ENCODE peak calls at places on chromosomes 5 and 9, in nine cellular contexts. L is HCT116, S is transverse colon, Y is breast epithelium, O is spleen, J is GM12878, Q is K562, D is endothelial cell of umbilical vein, N is stomach. K is an unnamed sample.

GRCh38 chr5:170513856-170514255 is 10.0 kb downstream of the KCNIP1 start:
- DNase-seq in Y (no peak), S (no peak), O (no peak), J (no peak), D (no peak), Q (no peak), N (no peak), L (no peak), K (no peak)

GRCh38 chr5:34694012-34694411 is 37.9 kb downstream of the RAI14 start:
- DNase-seq in Y (no peak), O (no peak), L (no peak), J (no peak), Q (no peak), D (no peak), S (no peak), N (no peak), K (no peak)

GRCh38 chr9:132487351-132487791 is 77.4 kb downstream of the CFAP77 start:
- DNase-seq in Q (no peak), L (no peak), J (no peak), N (no peak), D (no peak), Y (no peak), S (no peak), O (no peak), K (no peak)

GRCh38 chr9:2015581-2016410 is 649 bp downstream of the SMARCA2 start:
- DNase-seq in Y (peak), N (peak), J (no peak), O (peak), D (peak), Q (peak), S (peak), L (no peak), K (peak)

GRCh38 chr9:131727795-131728545 is 11.9 kb downstream of the RAPGEF1 start:
- DNase-seq in S (no peak), D (peak), J (peak), N (no peak), Q (no peak), O (no peak), Y (no peak), L (no peak), K (no peak)

GRCh38 chr5:65482280-65482726 is 583 bp upstream of the ADAMTS6 start:
- DNase-seq in Q (no peak), D (peak), O (no peak), J (no peak), L (no peak), N (no peak), Y (no peak), S (no peak), K (no peak)

GRCh38 chr9:129995409-129996160 is 47.4 kb downstream of the FNBP1 start:
- DNase-seq in O (no peak), J (no peak), D (peak), L (no peak), Q (peak), S (no peak), N (no peak), Y (no peak), K (no peak)

GRCh38 chr5:181280251-181280762 is 19.4 kb upstream of the TRIM52 start:
- DNase-seq in O (no peak), Y (no peak), J (no peak), Q (peak), L (no peak), D (no peak), S (no peak), N (no peak), K (no peak)

GRCh38 chr9:136059851-136060670 is 35.0 kb downstream of the NACC2 start:
- DNase-seq in D (no peak), J (no peak), O (peak), Y (no peak), N (no peak), Q (no peak), S (no peak), L (no peak), K (peak)

GRCh38 chr9:106696804-106697203 is 166.2 kb upstream of the ZNF462 start:
- DNase-seq in O (no peak), D (no peak), Y (no peak), L (no peak), S (no peak), J (no peak), Q (no peak), N (no peak), K (no peak)

GRCh38 chr9:98807070-98807810 is at the start of gene GALNT12:
- DNase-seq in J (no peak), O (peak), D (no peak), L (no peak), Y (no peak), N (peak), S (peak), Q (peak), K (no peak)
- TF ChIP-seq POLR2A in J (peak), O (no peak), D (no peak), L (peak), Y (no peak), N (no peak), S (peak), Q (no peak), K (no peak)

GRCh38 chr9:108809269-108809668 is 46.5 kb downstream of the ACTL7B start:
- DNase-seq in J (no peak), L (no peak), S (no peak), N (no peak), O (no peak), Y (no peak), D (no peak), Q (no peak), K (no peak)
- TF ChIP-seq POLR2AphosphoS5 in J (no peak), L (no peak), S (no peak), N (no peak), O (no peak), Y (no peak), D (no peak), Q (no peak), K (no peak)

GRCh38 chr5:38660194-38660668 is 103.8 kb upstream of the LIFR start:
- DNase-seq in D (no peak), N (no peak), Y (peak), L (no peak), O (no peak), Q (peak), S (no peak), J (no peak), K (no peak)
- TF ChIP-seq POLR2A in D (no peak), N (no peak), Y (no peak), L (no peak), O (no peak), Q (peak), S (no peak), J (no peak), K (no peak)

DNA sequence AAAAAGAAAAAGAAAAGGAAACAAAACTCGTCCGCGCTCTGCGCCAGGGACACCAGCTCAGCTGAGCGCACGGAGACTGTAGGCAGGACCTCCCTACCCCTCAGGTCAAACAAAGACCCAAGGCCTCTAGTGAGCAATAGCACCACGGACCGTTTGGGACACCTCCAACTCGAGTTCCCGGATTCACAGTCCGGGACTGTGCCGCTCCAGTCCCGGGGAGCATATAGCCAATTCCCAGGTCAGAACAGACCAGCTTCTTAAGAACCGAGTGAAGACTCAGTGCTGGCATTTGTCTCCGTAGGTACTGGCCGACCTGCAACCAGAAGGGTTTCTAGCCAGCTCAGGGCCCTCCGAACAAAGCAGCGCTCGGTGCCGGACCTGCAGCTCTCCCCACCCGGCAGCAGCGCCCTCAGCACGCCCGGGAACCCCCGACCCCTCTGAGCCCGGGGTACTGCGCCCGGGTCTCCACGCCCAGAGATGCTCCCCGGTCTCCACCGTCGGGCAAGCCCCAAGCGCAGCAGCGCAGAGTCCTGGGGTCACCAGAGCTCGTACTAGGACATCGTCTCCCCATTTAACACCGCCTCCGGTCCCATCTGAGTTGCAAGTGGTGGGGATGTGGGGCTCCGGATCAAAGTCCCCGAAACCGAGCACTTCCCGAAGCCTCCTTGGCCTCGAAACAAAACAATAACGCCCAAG is 591 bp downstream of the ABCA1 start:
- DNase-seq in O (peak), L (no peak), D (peak), N (peak), J (no peak), Q (no peak), S (peak), Y (no peak), K (peak)
- TF ChIP-seq POLR2AphosphoS5 in O (no peak), L (no peak), D (no peak), N (no peak), J (no peak), Q (no peak), S (no peak), Y (no peak), K (no peak)

K was measured in GM12892.